ENCODE peak calls at places on chromosomes 6 and 20, in four cellular contexts. K is iris pigment epithelial cell, L is suprapubic skin, W is RCC 7860. U is an unnamed sample.

GRCh38 chr6:142679907-142680306 is 265.1 kb downstream of the HIVEP2 start:
- DNase-seq in W (no peak), K (no peak), L (no peak), U (no peak)

GRCh38 chr6:46949662-46950280 is 28.0 kb upstream of the ADGRF5 start:
- DNase-seq in W (peak), L (peak), K (no peak), U (no peak)

GRCh38 chr20:63102720-63103375 is 96.1 kb upstream of the BHLHE23 start:
- DNase-seq in L (no peak), K (peak), W (no peak), U (no peak)

GRCh38 chr20:17873410-17874270 is 95.0 kb downstream of the SNX5 start:
- DNase-seq in L (peak), W (no peak), K (peak), U (no peak)

GRCh38 chr6:137688230-137688971 is 178.7 kb upstream of the TNFAIP3 start:
- DNase-seq in L (no peak), K (peak), W (no peak), U (no peak)

GRCh38 chr6:74170118-74170517 is 474.1 kb downstream of the CD109 start:
- DNase-seq in K (peak), L (no peak), W (no peak), U (no peak)

GRCh38 chr6:37783831-37784584 is 35.5 kb upstream of the ZFAND3 start:
- DNase-seq in W (no peak), K (peak), L (no peak), U (no peak)

GRCh38 chr6:25327372-25327771 is 48.2 kb downstream of the CARMIL1 start:
- DNase-seq in K (no peak), W (no peak), L (no peak), U (no peak)

GRCh38 chr6:166333172-166333995 is 9.0 kb downstream of the SFT2D1 start:
- DNase-seq in K (no peak), W (no peak), L (no peak), U (peak)

GRCh38 chr20:5569021-5569420 is 181.2 kb upstream of the SHLD1 start:
- DNase-seq in K (peak), L (no peak), W (no peak), U (peak)

GRCh38 chr20:35305682-35306556 is 13.7 kb upstream of the FAM83C start:
- DNase-seq in L (no peak), W (peak), K (peak), U (no peak)

GRCh38 chr20:38875170-38875993 is 50.8 kb upstream of the FAM83D start:
- DNase-seq in L (no peak), W (no peak), K (no peak), U (peak)

GRCh38 chr20:59176812-59177211 is 13.2 kb downstream of the ZNF831 start:
- DNase-seq in K (no peak), W (no peak), L (no peak), U (no peak)

GRCh38 chr6:151633517-151634335 is 139.9 kb downstream of the CCDC170 start:
- DNase-seq in K (no peak), L (no peak), W (no peak), U (no peak)

GRCh38 chr20:31606678-31606927 is 1.5 kb downstream of the ID1 start:
- DNase-seq in K (no peak), W (no peak), L (no peak), U (no peak)

GRCh38 chr6:26194774-26195375 is 107.6 kb downstream of the HFE start:
- DNase-seq in W (no peak), L (no peak), K (no peak), U (peak)

GRCh38 chr6:128150376-128150775 is 249.5 kb upstream of the THEMIS start:
- DNase-seq in W (no peak), L (no peak), K (no peak), U (no peak)

GRCh38 chr6:110950443-110950842 is 8.1 kb upstream of the GTF3C6 start:
- DNase-seq in W (no peak), L (no peak), K (peak), U (no peak)

GRCh38 chr6:92710048-92710447 is 709.3 kb downstream of the EPHA7 start:
- DNase-seq in L (no peak), W (no peak), K (no peak), U (peak)

GRCh38 chr20:44394520-44395182 is 39.2 kb downstream of the HNF4A start:
- DNase-seq in L (no peak), K (no peak), W (no peak), U (no peak)

GRCh38 chr6:144158133-144158532 is 7.8 kb downstream of the STX11 start:
- DNase-seq in L (no peak), K (peak), W (peak), U (no peak)

GRCh38 chr20:59320426-59320825 is 20.0 kb downstream of the EDN3 start:
- DNase-seq in L (no peak), W (no peak), K (no peak), U (no peak)

GRCh38 chr6:142942238-142942637 is 2.7 kb downstream of the HIVEP2 start:
- DNase-seq in W (no peak), L (no peak), K (no peak), U (peak)

GRCh38 chr6:27053738-27054137 is 193.8 kb upstream of the PRSS16 start:
- DNase-seq in L (no peak), K (no peak), W (peak), U (no peak)

GRCh38 chr20:58012731-58013510 is 215.5 kb downstream of the ANKRD60 start:
- DNase-seq in K (no peak), L (no peak), W (no peak), U (no peak)

GRCh38 chr20:2845607-2846006 is 5.1 kb downstream of the VPS16 start:
- DNase-seq in L (no peak), W (no peak), K (no peak), U (no peak)

GRCh38 chr6:33417127-33417902 is 592 bp downstream of the CUTA start:
- DNase-seq in W (peak), L (peak), K (peak), U (no peak)

GRCh38 chr20:34010405-34010895 is 16.7 kb downstream of the RALY start:
- DNase-seq in L (no peak), W (no peak), K (no peak), U (no peak)

GRCh38 chr6:150118642-150119041 is 24.2 kb upstream of the PPP1R14C start:
- DNase-seq in W (no peak), K (no peak), L (no peak), U (no peak)

GRCh38 chr20:39421571-39422099 is 459.5 kb downstream of the DHX35 start:
- DNase-seq in W (no peak), L (no peak), K (no peak), U (no peak)

GRCh38 chr6:55825402-55826051 is 49.9 kb downstream of the BMP5 start:
- DNase-seq in W (peak), K (peak), L (no peak), U (no peak)

GRCh38 chr20:21237956-21238355 is 65.2 kb upstream of the XRN2 start:
- DNase-seq in W (no peak), K (peak), L (no peak), U (no peak)

GRCh38 chr6:78500299-78501089 is 366.9 kb upstream of the IRAK1BP1 start:
- DNase-seq in L (no peak), W (no peak), K (no peak), U (no peak)

GRCh38 chr6:30444451-30444742 is 44.9 kb upstream of the HLA-E start:
- DNase-seq in L (no peak), W (no peak), K (no peak), U (no peak)

GRCh38 chr6:127022297-127022696 is 96.2 kb upstream of the RSPO3 start:
- DNase-seq in K (peak), W (no peak), L (no peak), U (no peak)

GRCh38 chr6:3061501-3061941 is 6.8 kb upstream of the RIPK1 start:
- DNase-seq in W (peak), L (no peak), K (peak), U (no peak)

GRCh38 chr6:3360727-3361045 is 96.2 kb downstream of the SLC22A23 start:
- DNase-seq in K (no peak), L (peak), W (no peak), U (no peak)